ENCODE peak calls at places on chromosomes 16 and 17, in four cellular contexts. One of them, this sample, is unnamed.

GRCh38 chr17:28338056-28338768 is 2.7 kb downstream of the TNFAIP1 start:
- DNase-seq in head of caudate nucleus: no peak
- DNase-seq in HFFc6: peak; percentile 72
- DNase-seq in adipocyte: no peak
- DNase-seq in this sample: no peak

GRCh38 chr17:3472137-3472536 is 518 bp upstream of the SPATA22 start:
- DNase-seq in HFFc6: no peak
- DNase-seq in adipocyte: no peak
- DNase-seq in head of caudate nucleus: no peak
- DNase-seq in this sample: no peak

GRCh38 chr16:23145608-23146007 is 3.6 kb downstream of the USP31 start:
- DNase-seq in head of caudate nucleus: no peak
- DNase-seq in HFFc6: peak; percentile 40
- DNase-seq in adipocyte: peak; percentile 60
- DNase-seq in this sample: no peak

GRCh38 chr16:4052801-4053662 is 63.2 kb downstream of the ADCY9 start:
- DNase-seq in adipocyte: peak; percentile 66
- DNase-seq in head of caudate nucleus: peak; percentile 63
- DNase-seq in HFFc6: peak; percentile 71
- DNase-seq in this sample: no peak

GRCh38 chr17:81666092-81666341 is 388 bp downstream of the OXLD1 start:
- DNase-seq in adipocyte: no peak
- DNase-seq in HFFc6: no peak
- DNase-seq in head of caudate nucleus: no peak
- DNase-seq in this sample: no peak

GRCh38 chr17:31095239-31096105 is 695 bp downstream of the NF1 start:
- DNase-seq in adipocyte: peak; percentile 63
- DNase-seq in HFFc6: peak; percentile 51
- DNase-seq in head of caudate nucleus: peak; percentile 53
- DNase-seq in this sample: peak; percentile 7

GRCh38 chr17:78173025-78173715 is 4.8 kb downstream of the SYNGR2 start:
- DNase-seq in adipocyte: no peak
- DNase-seq in HFFc6: no peak
- DNase-seq in head of caudate nucleus: no peak
- DNase-seq in this sample: no peak

GRCh38 chr17:61997649-61998048 is 67.4 kb downstream of the MED13 start:
- DNase-seq in HFFc6: peak; percentile 75
- DNase-seq in adipocyte: peak; percentile 42
- DNase-seq in head of caudate nucleus: no peak
- DNase-seq in this sample: no peak

GRCh38 chr16:7405166-7405565 is 72.5 kb downstream of the RBFOX1 start:
- DNase-seq in head of caudate nucleus: peak; percentile 92
- DNase-seq in adipocyte: no peak
- DNase-seq in HFFc6: no peak
- DNase-seq in this sample: no peak

GRCh38 chr16:85449195-85449884 is 163.8 kb upstream of the GSE1 start:
- DNase-seq in HFFc6: no peak
- DNase-seq in head of caudate nucleus: no peak
- DNase-seq in adipocyte: no peak
- DNase-seq in this sample: no peak

GRCh38 chr17:7835818-7836595 is 2.0 kb downstream of the KDM6B start:
- DNase-seq in adipocyte: peak; percentile 87
- DNase-seq in head of caudate nucleus: peak; percentile 79
- DNase-seq in HFFc6: peak; percentile 61
- DNase-seq in this sample: peak; percentile 39

GRCh38 chr17:79800325-79801155 is 3.7 kb upstream of the CBX8 start:
- DNase-seq in head of caudate nucleus: no peak
- DNase-seq in adipocyte: no peak
- DNase-seq in HFFc6: peak; percentile 21
- DNase-seq in this sample: peak; percentile 61

GRCh38 chr16:12303649-12304048 is 327.1 kb downstream of the SNX29 start:
- DNase-seq in head of caudate nucleus: no peak
- DNase-seq in adipocyte: no peak
- DNase-seq in HFFc6: no peak
- DNase-seq in this sample: no peak

GRCh38 chr17:31283841-31284240 is 13.2 kb downstream of the OMG start:
- DNase-seq in adipocyte: no peak
- DNase-seq in head of caudate nucleus: no peak
- DNase-seq in HFFc6: no peak
- DNase-seq in this sample: no peak

GRCh38 chr16:67027046-67027445 is 1.9 kb upstream of the CBFB start:
- DNase-seq in HFFc6: no peak
- DNase-seq in head of caudate nucleus: no peak
- DNase-seq in adipocyte: no peak
- DNase-seq in this sample: no peak

GRCh38 chr16:50457423-50457822 is 88.6 kb upstream of the BRD7 start:
- DNase-seq in head of caudate nucleus: no peak
- DNase-seq in HFFc6: no peak
- DNase-seq in adipocyte: no peak
- DNase-seq in this sample: peak; percentile 34

GRCh38 chr17:45813051-45813731 is 29.1 kb downstream of the CRHR1 start:
- DNase-seq in head of caudate nucleus: peak; percentile 81
- DNase-seq in adipocyte: peak; percentile 15
- DNase-seq in HFFc6: no peak
- DNase-seq in this sample: no peak

GRCh38 chr16:825298-826061 is 24.9 kb upstream of the GNG13 start:
- DNase-seq in head of caudate nucleus: peak; percentile 69
- DNase-seq in adipocyte: peak; percentile 69
- DNase-seq in HFFc6: no peak
- DNase-seq in this sample: no peak

GRCh38 chr17:59330314-59330942 is 1.0 kb upstream of the YPEL2 start:
- DNase-seq in adipocyte: peak; percentile 17
- DNase-seq in head of caudate nucleus: no peak
- DNase-seq in HFFc6: no peak
- DNase-seq in this sample: peak; percentile 79

GRCh38 chr17:49703557-49704277 is 4.0 kb downstream of the SLC35B1 start:
- DNase-seq in HFFc6: peak; percentile 27
- DNase-seq in head of caudate nucleus: peak; percentile 62
- DNase-seq in adipocyte: peak; percentile 43
- DNase-seq in this sample: no peak

GRCh38 chr17:71740866-71741265 is 380.0 kb upstream of the SOX9 start:
- DNase-seq in head of caudate nucleus: no peak
- DNase-seq in HFFc6: no peak
- DNase-seq in adipocyte: no peak
- DNase-seq in this sample: no peak

GRCh38 chr17:78617371-78618061 is 40.3 kb upstream of the DNAH17 start:
- DNase-seq in HFFc6: no peak
- DNase-seq in head of caudate nucleus: no peak
- DNase-seq in adipocyte: peak; percentile 50
- DNase-seq in this sample: no peak

GRCh38 chr17:65558683-65559311 is 2.7 kb downstream of the AXIN2 start:
- DNase-seq in head of caudate nucleus: no peak
- DNase-seq in adipocyte: peak; percentile 36
- DNase-seq in HFFc6: no peak
- DNase-seq in this sample: no peak

GRCh38 chr16:84808812-84809211 is 11.0 kb upstream of the CRISPLD2 start:
- DNase-seq in HFFc6: no peak
- DNase-seq in adipocyte: no peak
- DNase-seq in head of caudate nucleus: no peak
- DNase-seq in this sample: no peak

GRCh38 chr17:48723555-48724239 is 712 bp downstream of the PRAC2 start:
- DNase-seq in head of caudate nucleus: no peak
- DNase-seq in HFFc6: no peak
- DNase-seq in adipocyte: no peak
- DNase-seq in this sample: peak; percentile 47

GRCh38 chr17:72575542-72576233 is 454.9 kb downstream of the SOX9 start:
- DNase-seq in head of caudate nucleus: no peak
- DNase-seq in HFFc6: no peak
- DNase-seq in adipocyte: no peak
- DNase-seq in this sample: no peak

GRCh38 chr16:28935924-28936783 is 4.4 kb downstream of the CD19 start:
- DNase-seq in head of caudate nucleus: peak; percentile 75
- DNase-seq in HFFc6: peak; percentile 42
- DNase-seq in adipocyte: peak; percentile 56
- DNase-seq in this sample: peak; percentile 39

GRCh38 chr17:76368545-76368944 is 14.8 kb upstream of the PRPSAP1 start:
- DNase-seq in HFFc6: no peak
- DNase-seq in head of caudate nucleus: no peak
- DNase-seq in adipocyte: peak; percentile 66
- DNase-seq in this sample: no peak

GRCh38 chr17:7001562-7001961 is 5.7 kb downstream of the ALOX12 start:
- DNase-seq in adipocyte: peak; percentile 43
- DNase-seq in HFFc6: no peak
- DNase-seq in head of caudate nucleus: no peak
- DNase-seq in this sample: no peak

GRCh38 chr17:38789185-38789584 is 10.2 kb downstream of the PIP4K2B start:
- DNase-seq in adipocyte: peak; percentile 19
- DNase-seq in head of caudate nucleus: no peak
- DNase-seq in HFFc6: peak; percentile 63
- DNase-seq in this sample: no peak

GRCh38 chr17:40598021-40598927 is 33.0 kb upstream of the CCR7 start:
- DNase-seq in HFFc6: no peak
- DNase-seq in adipocyte: no peak
- DNase-seq in head of caudate nucleus: no peak
- DNase-seq in this sample: no peak

GRCh38 chr16:85348065-85348840 is 236.0 kb upstream of the CIBAR2 start:
- DNase-seq in HFFc6: no peak
- DNase-seq in adipocyte: no peak
- DNase-seq in head of caudate nucleus: no peak
- DNase-seq in this sample: no peak

GRCh38 chr16:67447508-67448076 is 16.7 kb downstream of the HSD11B2 start:
- DNase-seq in HFFc6: no peak
- DNase-seq in head of caudate nucleus: no peak
- DNase-seq in adipocyte: peak; percentile 47
- DNase-seq in this sample: peak; percentile 66

GRCh38 chr16:82867425-82867824 is 240.7 kb downstream of the CDH13 start:
- DNase-seq in HFFc6: no peak
- DNase-seq in adipocyte: no peak
- DNase-seq in head of caudate nucleus: no peak
- DNase-seq in this sample: no peak

GRCh38 chr16:48623304-48624016 is 13.5 kb upstream of the N4BP1 start:
- DNase-seq in adipocyte: peak; percentile 91
- DNase-seq in HFFc6: peak; percentile 88
- DNase-seq in head of caudate nucleus: peak; percentile 79
- DNase-seq in this sample: peak; percentile 88

This sample was measured in LoVo.